ENCODE peak calls at places on chromosomes 16 and 17, in seven cellular contexts. Y is GM12878, Z is SK-N-SH, I is HepG2, U is HCT116, K is K562, F is H1. H is an unnamed sample.

GRCh38 chr16:30882429-30883310 is 11.2 kb downstream of the BCL7C start:
- DNase-seq in Y (no peak), Z (no peak), I (no peak), U (no peak), K (no peak), F (no peak), H (no peak)

GRCh38 chr16:80174416-80174815 is 366.4 kb upstream of the DYNLRB2 start:
- DNase-seq in Y (no peak), Z (no peak), I (peak; percentile 41), U (no peak), K (no peak), F (no peak), H (no peak)

GRCh38 chr17:18205861-18206260 is 19.6 kb upstream of the LLGL1 start:
- DNase-seq in Y (no peak), Z (no peak), I (no peak), U (no peak), K (no peak), F (no peak), H (no peak)

GRCh38 chr17:4008496-4009163 is 44.4 kb upstream of the ATP2A3 start:
- DNase-seq in Y (no peak), Z (no peak), I (no peak), U (no peak), K (no peak), F (no peak), H (no peak)

GRCh38 chr16:51159296-51159695 is 8.2 kb upstream of the SALL1 start:
- DNase-seq in Y (no peak), Z (no peak), I (no peak), U (no peak), K (no peak), F (peak; percentile 28), H (no peak)

GRCh38 chr16:13453938-13454553 is 465.9 kb upstream of the ERCC4 start:
- DNase-seq in Y (no peak), Z (peak; percentile 33), I (peak; percentile 38), U (peak; percentile 4), K (peak; percentile 26), F (peak; percentile 72), H (peak; percentile 16)

GRCh38 chr17:8001976-8002645 is at the start of gene GUCY2D:
- DNase-seq in Y (no peak), Z (no peak), I (no peak), U (no peak), K (no peak), F (no peak), H (no peak)

GRCh38 chr17:7119314-7119713 is 4.7 kb upstream of the ASGR2 start:
- DNase-seq in Y (no peak), Z (no peak), I (no peak), U (no peak), K (no peak), F (no peak), H (no peak)

GRCh38 chr16:21197115-21197514 is 14.3 kb downstream of the ZP2 start:
- DNase-seq in Y (no peak), Z (no peak), I (no peak), U (no peak), K (no peak), F (no peak), H (no peak)

GRCh38 chr16:4463522-4464163 is 10.8 kb downstream of the NMRAL1 start:
- DNase-seq in Y (no peak), Z (no peak), I (no peak), U (no peak), K (no peak), F (no peak), H (no peak)

GRCh38 chr16:66928702-66929388 is 3.5 kb upstream of the RRAD start:
- DNase-seq in Y (no peak), Z (peak; percentile 59), I (peak; percentile 39), U (no peak), K (peak; percentile 65), F (peak; percentile 75), H (no peak)
- TF ChIP-seq JUND in Y (no peak), Z (no peak), I (no peak), U (no peak), K (no peak), F (no peak), H (no peak)

GRCh38 chr17:77279448-77280303 is 138.9 kb downstream of the SEC14L1 start:
- DNase-seq in Y (no peak), Z (peak; percentile 44), I (peak; percentile 86), U (peak; percentile 73), K (peak; percentile 95), F (no peak), H (no peak)

GRCh38 chr17:77282524-77283515 is 142.1 kb downstream of the SEC14L1 start:
- DNase-seq in Y (peak; percentile 31), Z (peak; percentile 71), I (peak; percentile 65), U (no peak), K (no peak), F (no peak), H (no peak)

GRCh38 chr17:77281904-77282367 is 141.2 kb downstream of the SEC14L1 start:
- DNase-seq in Y (no peak), Z (no peak), I (no peak), U (no peak), K (no peak), F (peak; percentile 64), H (peak; percentile 73)

GRCh38 chr17:77280304-77280910 is 139.6 kb downstream of the SEC14L1 start:
- DNase-seq in Y (no peak), Z (peak; percentile 33), I (no peak), U (peak; percentile 68), K (no peak), F (peak; percentile 66), H (peak; percentile 45)

DNA sequence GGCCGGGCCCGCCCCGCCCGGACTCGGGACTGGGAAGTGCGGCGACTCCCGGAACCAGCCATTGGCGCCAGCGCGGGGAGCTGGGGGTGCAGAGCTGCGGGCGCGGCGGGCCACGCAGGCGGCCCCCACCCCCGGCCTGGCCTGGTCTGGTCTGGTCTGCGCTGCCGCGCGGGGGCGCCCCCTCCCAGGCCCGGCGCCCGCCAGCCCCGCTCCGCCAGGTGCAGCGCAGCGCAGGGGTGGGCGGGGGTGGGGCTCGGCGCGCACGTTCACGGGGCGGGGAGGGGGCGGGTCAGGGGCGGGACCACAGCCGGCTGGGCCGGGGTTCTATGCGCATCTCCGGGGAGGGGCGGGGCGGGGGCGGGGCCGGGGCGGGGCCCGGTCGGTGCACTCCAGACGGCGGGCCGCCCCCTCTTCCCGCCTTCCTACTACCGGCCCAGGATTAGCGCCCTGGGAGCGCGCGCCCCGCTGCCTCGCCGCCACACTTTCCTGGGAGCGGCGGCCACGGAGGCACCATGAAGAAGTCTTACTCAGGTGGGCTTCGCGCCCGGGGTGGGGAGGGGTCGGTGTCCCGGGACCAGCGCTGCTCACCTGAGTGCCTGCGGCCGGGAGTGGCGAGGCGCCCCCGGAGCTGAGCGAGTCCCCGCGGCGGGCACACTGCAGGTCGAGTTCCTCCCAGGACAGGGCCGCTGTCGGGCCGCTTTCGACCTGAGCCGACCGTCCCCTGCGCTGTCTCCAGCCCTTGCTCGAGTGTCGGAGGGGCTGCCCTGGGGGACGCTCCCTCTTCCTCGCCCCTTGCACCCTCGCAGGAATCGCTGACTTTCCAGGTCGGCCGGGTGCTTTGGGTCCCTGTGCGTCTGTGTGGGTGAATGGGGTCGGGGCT is 140.5 kb downstream of the SEC14L1 start:
- DNase-seq in Y (no peak), Z (peak; percentile 98), I (peak; percentile 65), U (no peak), K (peak; percentile 93), F (peak; percentile 87), H (peak; percentile 89)
- TF ChIP-seq JUND in Y (no peak), Z (no peak), I (no peak), U (no peak), K (no peak), F (no peak), H (no peak)

GRCh38 chr16:84738255-84739038 is 38.6 kb downstream of the USP10 start:
- DNase-seq in Y (peak; percentile 71), Z (peak; percentile 74), I (peak; percentile 78), U (peak; percentile 85), K (peak; percentile 76), F (peak; percentile 91), H (peak; percentile 88)

GRCh38 chr16:84737658-84738057 is 37.9 kb downstream of the USP10 start:
- DNase-seq in Y (no peak), Z (no peak), I (no peak), U (no peak), K (no peak), F (no peak), H (peak; percentile 83)

GRCh38 chr16:84741351-84741791 is 41.6 kb downstream of the USP10 start:
- DNase-seq in Y (no peak), Z (no peak), I (no peak), U (no peak), K (no peak), F (no peak), H (no peak)

GRCh38 chr16:84740596-84741071 is 40.8 kb downstream of the USP10 start:
- DNase-seq in Y (no peak), Z (no peak), I (peak; percentile 67), U (no peak), K (no peak), F (no peak), H (no peak)

GRCh38 chr16:84739349-84740124 is 39.7 kb downstream of the USP10 start:
- DNase-seq in Y (no peak), Z (no peak), I (peak; percentile 69), U (no peak), K (no peak), F (no peak), H (no peak)
- TF ChIP-seq JUND in Y (no peak), Z (no peak), I (no peak), U (no peak), K (no peak), F (no peak), H (no peak)

GRCh38 chr16:49458656-49459445 is 85.2 kb downstream of the C16orf78 start:
- DNase-seq in Y (no peak), Z (no peak), I (no peak), U (no peak), K (no peak), F (no peak), H (no peak)
- TF ChIP-seq JUND in Y (no peak), Z (no peak), I (no peak), U (no peak), K (no peak), F (no peak), H (no peak)

DNA sequence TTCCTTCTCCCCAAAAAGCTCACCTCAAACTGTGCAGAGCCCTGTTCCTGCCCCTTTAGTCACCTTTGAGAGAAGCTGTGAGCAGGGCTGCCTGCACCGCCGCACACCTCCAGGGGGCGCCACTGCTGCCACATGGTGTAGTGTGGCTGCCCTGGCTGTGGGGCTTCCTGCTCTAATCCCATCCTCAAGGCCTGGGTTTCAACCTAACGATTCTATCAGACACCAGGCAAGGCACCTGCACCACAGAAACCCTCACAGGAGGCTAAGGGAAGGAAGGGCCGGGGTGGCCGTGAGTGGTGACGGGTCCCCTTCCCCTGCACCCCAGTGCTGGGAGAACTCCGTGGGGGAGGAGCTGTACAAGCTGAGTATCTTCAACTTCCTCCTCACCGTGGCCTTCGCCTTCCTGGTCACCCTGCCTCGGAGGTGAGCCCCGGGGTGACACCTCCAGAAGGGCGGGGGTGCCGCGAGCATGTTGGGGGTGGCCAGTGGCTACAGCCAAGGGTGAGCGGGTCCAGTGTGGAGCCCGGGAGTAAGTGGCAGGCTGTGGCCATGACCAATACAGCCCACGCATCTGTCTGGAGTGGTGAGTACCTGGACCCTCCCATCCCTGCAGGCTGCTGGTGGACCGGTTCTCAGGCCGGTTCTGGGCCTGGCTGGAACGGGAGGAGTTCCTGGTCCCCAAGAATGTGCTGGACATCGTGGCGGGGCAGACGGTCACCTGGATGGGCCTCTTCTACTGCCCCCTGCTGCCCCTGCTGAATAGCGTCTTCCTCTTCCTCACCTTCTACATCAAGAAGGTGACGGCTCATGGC is 7.0 kb downstream of the TMC8 start:
- DNase-seq in Y (no peak), Z (peak; percentile 60), I (no peak), U (no peak), K (peak; percentile 75), F (peak; percentile 71), H (no peak)
- TF ChIP-seq JUND in Y (no peak), Z (no peak), I (no peak), U (no peak), K (no peak), F (no peak), H (no peak)

H was measured in T47D.